ENCODE peak calls at places on chromosomes 4 and X, in six cellular contexts. A, Y, P, Z, H and D are unnamed samples.

GRCh38 chrX:112512509-112512908 is 167.2 kb downstream of the LHFPL1 start:
- DNase-seq in Z (no peak), Y (no peak), A (no peak), P (no peak), H (no peak), D (no peak)

GRCh38 chrX:104922206-104922621 is 298.3 kb downstream of the TEX13A start:
- DNase-seq in Y (peak), H (peak), P (peak), Z (peak), A (peak), D (peak)

GRCh38 chr4:39928538-39928937 is 49.2 kb downstream of the PDS5A start:
- DNase-seq in P (no peak), H (peak), Z (no peak), A (no peak), Y (no peak), D (no peak)

GRCh38 chr4:141501931-141502330 is 134.5 kb upstream of the IL15 start:
- DNase-seq in Y (no peak), H (peak), P (no peak), Z (no peak), A (no peak), D (no peak)

GRCh38 chr4:184548321-184548650 is 73.9 kb upstream of the IRF2 start:
- DNase-seq in Y (no peak), A (no peak), Z (no peak), P (no peak), H (no peak), D (peak)

GRCh38 chr4:68905598-68906237 is 45.9 kb downstream of the UGT2A3 start:
- DNase-seq in Z (no peak), A (no peak), Y (no peak), P (no peak), H (peak), D (peak)

GRCh38 chr4:182695842-182696241 is 221.3 kb downstream of the DCTD start:
- DNase-seq in H (no peak), A (no peak), Y (no peak), P (no peak), Z (no peak), D (no peak)

GRCh38 chr4:52868138-52868537 is 6.0 kb downstream of the RASL11B start:
- DNase-seq in A (no peak), Y (no peak), P (peak), Z (no peak), H (no peak), D (no peak)

GRCh38 chr4:140581078-140581477 is 12.3 kb upstream of the UCP1 start:
- DNase-seq in A (no peak), Z (no peak), H (no peak), P (no peak), Y (no peak), D (no peak)

GRCh38 chr4:56243107-56243506 is 144.2 kb downstream of the AASDH start:
- DNase-seq in Y (no peak), Z (no peak), P (no peak), H (no peak), A (no peak), D (no peak)

GRCh38 chr4:159075531-159075932 is 27.3 kb upstream of the RAPGEF2 start:
- DNase-seq in P (no peak), Y (no peak), A (no peak), H (no peak), Z (no peak), D (peak)

GRCh38 chr4:110823251-110823650 is 200.4 kb upstream of the PITX2 start:
- DNase-seq in Y (no peak), Z (no peak), A (peak), H (no peak), P (no peak), D (peak)

GRCh38 chr4:76233967-76234678 is 17.4 kb upstream of the FAM47E start:
- DNase-seq in H (no peak), A (no peak), Y (no peak), Z (no peak), P (no peak), D (no peak)

GRCh38 chr4:73446336-73446938 is 10.4 kb downstream of the AFP start:
- DNase-seq in P (no peak), Z (no peak), H (peak), Y (peak), A (peak), D (no peak)

GRCh38 chrX:47358387-47359065 is 11.9 kb upstream of the ZNF157 start:
- DNase-seq in A (no peak), P (no peak), Z (no peak), Y (no peak), H (no peak), D (no peak)

GRCh38 chrX:77749695-77750094 is 36.3 kb downstream of the ATRX start:
- DNase-seq in P (no peak), Y (no peak), Z (no peak), H (peak), A (no peak), D (no peak)

GRCh38 chr4:2907226-2907625 is 56.0 kb downstream of the NOP14 start:
- DNase-seq in Y (no peak), P (no peak), Z (no peak), A (no peak), H (no peak), D (no peak)

GRCh38 chr4:183876268-183876934 is 28.7 kb upstream of the STOX2 start:
- DNase-seq in Y (peak), Z (peak), A (no peak), P (peak), H (peak), D (peak)

GRCh38 chr4:53527930-53528329 is 63.4 kb downstream of the LNX1 start:
- DNase-seq in P (no peak), Z (no peak), Y (no peak), H (no peak), A (no peak), D (no peak)